ENCODE peak calls at places on chromosomes 13 and 19, in five cellular contexts. O, X, D, B and Z are unnamed samples.

GRCh38 chr13:32695602-32696250 is 109.5 kb downstream of the PDS5B start:
- DNase-seq in O (no peak), X (no peak), D (no peak), B (no peak), Z (no peak)

GRCh38 chr13:97879646-97880297 is 73.7 kb upstream of the IPO5 start:
- DNase-seq in O (no peak), X (no peak), D (no peak), B (no peak), Z (no peak)

GRCh38 chr19:2546128-2547032 is 70.5 kb downstream of the GADD45B start:
- DNase-seq in O (peak), X (peak), D (no peak), B (peak), Z (no peak)

GRCh38 chr13:105778196-105778595 is 757.3 kb downstream of the EFNB2 start:
- DNase-seq in O (no peak), X (no peak), D (no peak), B (no peak), Z (no peak)

GRCh38 chr13:58953638-58954037 is 1210.1 kb downstream of the DIAPH3 start:
- DNase-seq in O (peak), X (no peak), D (peak), B (no peak), Z (peak)

GRCh38 chr13:67148219-67148583 is 81.9 kb downstream of the PCDH9 start:
- DNase-seq in O (no peak), X (no peak), D (no peak), B (no peak), Z (no peak)

GRCh38 chr19:43596842-43597461 is 557 bp downstream of the ZNF576 start:
- DNase-seq in O (no peak), X (no peak), D (peak), B (no peak), Z (no peak)

GRCh38 chr13:45119469-45119989 is 781 bp upstream of the GTF2F2 start:
- DNase-seq in O (no peak), X (no peak), D (peak), B (no peak), Z (peak)

GRCh38 chr19:17524651-17525050 is 13.2 kb downstream of the PGLS start:
- DNase-seq in O (no peak), X (no peak), D (no peak), B (no peak), Z (no peak)

GRCh38 chr13:33000365-33000764 is 15.9 kb upstream of the KL start:
- DNase-seq in O (no peak), X (no peak), D (no peak), B (no peak), Z (no peak)

GRCh38 chr19:16070366-16070990 is 5.8 kb upstream of the TPM4 start:
- DNase-seq in O (peak), X (peak), D (peak), B (no peak), Z (peak)

GRCh38 chr19:34237283-34237682 is 17.1 kb upstream of the GARRE1 start:
- DNase-seq in O (no peak), X (no peak), D (no peak), B (no peak), Z (no peak)

GRCh38 chr19:19750842-19751790 is 18.2 kb upstream of the ZNF14 start:
- DNase-seq in O (no peak), X (no peak), D (no peak), B (no peak), Z (peak)

GRCh38 chr19:41707502-41707812 is 969 bp upstream of the CEACAM5 start:
- DNase-seq in O (no peak), X (no peak), D (no peak), B (no peak), Z (no peak)

GRCh38 chr13:41842029-41842428 is 118.9 kb downstream of the VWA8 start:
- DNase-seq in O (no peak), X (no peak), D (no peak), B (no peak), Z (no peak)

GRCh38 chr13:109646423-109646822 is 140.0 kb downstream of the IRS2 start:
- DNase-seq in O (no peak), X (no peak), D (no peak), B (no peak), Z (no peak)

GRCh38 chr19:4069331-4069959 is 2.7 kb upstream of the ZBTB7A start:
- DNase-seq in O (no peak), X (no peak), D (no peak), B (no peak), Z (no peak)

GRCh38 chr19:4009990-4010807 is 2.7 kb downstream of the PIAS4 start:
- DNase-seq in O (no peak), X (no peak), D (no peak), B (no peak), Z (no peak)

GRCh38 chr13:95902736-95903135 is 150.5 kb downstream of the UGGT2 start:
- DNase-seq in O (no peak), X (no peak), D (no peak), B (no peak), Z (no peak)

GRCh38 chr13:40668335-40668734 is 1.9 kb upstream of the FOXO1 start:
- DNase-seq in O (no peak), X (no peak), D (peak), B (no peak), Z (peak)

GRCh38 chr13:42970824-42971669 is 21.0 kb downstream of the EPSTI1 start:
- DNase-seq in O (no peak), X (peak), D (peak), B (no peak), Z (peak)

GRCh38 chr13:111508902-111509509 is 188.6 kb downstream of the TEX29 start:
- DNase-seq in O (no peak), X (peak), D (no peak), B (no peak), Z (no peak)

GRCh38 chr13:47289578-47289977 is 392.7 kb upstream of the HTR2A start:
- DNase-seq in O (no peak), X (no peak), D (no peak), B (peak), Z (no peak)

GRCh38 chr13:33524086-33524485 is 238.5 kb upstream of the STARD13 start:
- DNase-seq in O (no peak), X (no peak), D (no peak), B (no peak), Z (no peak)

DNA sequence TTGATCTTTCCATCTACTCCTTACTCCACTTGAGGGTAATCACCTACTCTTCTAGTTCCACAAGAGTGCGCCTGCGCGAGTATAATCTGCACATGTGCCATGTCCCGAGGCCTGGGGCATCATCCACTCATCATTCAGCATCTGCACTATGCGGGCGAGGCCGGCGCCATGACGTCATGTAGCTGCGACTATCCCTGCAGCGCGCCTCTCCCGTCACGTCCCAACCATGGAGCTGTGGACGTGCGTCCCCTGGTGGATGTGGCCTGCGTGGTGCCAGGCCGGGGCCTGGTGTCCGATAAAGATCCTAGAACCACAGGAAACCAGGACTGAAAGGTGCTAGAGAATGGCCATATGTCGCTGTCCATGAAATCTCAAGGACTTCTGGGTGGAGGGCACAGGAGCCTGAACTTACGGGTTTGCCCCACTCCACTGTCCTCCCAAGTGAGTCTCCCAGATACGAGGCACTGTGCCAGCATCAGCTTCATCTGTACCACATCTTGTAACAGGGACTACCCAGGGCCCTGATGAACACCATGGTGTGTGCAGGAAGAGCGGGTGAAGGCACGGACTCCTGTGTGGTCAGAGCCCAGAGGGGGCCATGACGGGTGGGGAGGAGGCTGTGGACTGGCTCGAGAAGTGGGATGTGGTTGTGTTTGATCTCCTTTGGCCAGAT is 2.7 kb upstream of the KLK2 start:
- DNase-seq in O (peak), X (no peak), D (peak), B (no peak), Z (no peak)
- TF ChIP-seq CTCF in O (peak), X (no peak), D (peak), B (no peak), Z (no peak)

DNA sequence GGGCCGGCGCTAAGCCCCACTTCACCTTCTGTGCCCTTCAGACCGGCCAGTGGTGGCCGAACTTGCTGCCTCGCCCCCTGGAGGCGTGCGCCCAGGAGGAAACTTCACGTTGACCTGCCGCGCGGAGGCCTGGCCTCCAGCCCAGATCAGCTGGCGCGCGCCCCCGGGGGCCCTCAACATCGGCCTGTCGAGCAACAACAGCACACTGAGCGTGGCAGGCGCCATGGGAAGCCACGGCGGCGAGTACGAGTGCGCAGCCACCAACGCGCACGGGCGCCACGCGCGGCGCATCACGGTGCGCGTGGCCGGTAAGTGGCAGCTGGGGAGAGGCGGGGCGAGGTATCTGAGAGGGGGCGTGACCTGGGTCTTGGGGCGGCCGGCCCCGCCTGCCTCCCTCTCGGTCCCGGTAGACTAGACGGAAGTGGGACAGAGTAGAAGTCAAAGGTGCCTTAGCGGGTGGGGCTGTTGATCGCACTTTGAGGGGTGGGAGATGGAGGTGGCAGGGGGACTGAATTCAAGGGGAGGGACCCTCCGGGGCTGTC is 5.6 kb downstream of the ICAM5 start:
- DNase-seq in O (peak), X (peak), D (peak), B (no peak), Z (peak)
- TF ChIP-seq CTCF in O (peak), X (no peak), D (peak), B (peak), Z (no peak)

GRCh38 chr13:28753946-28754345 is 35.2 kb upstream of the SLC46A3 start:
- DNase-seq in O (no peak), X (no peak), D (no peak), B (no peak), Z (no peak)
- TF ChIP-seq CTCF in O (no peak), X (no peak), D (no peak), B (no peak), Z (no peak)

GRCh38 chr13:49436890-49437289 is 7.0 kb downstream of the CAB39L start:
- DNase-seq in O (no peak), X (no peak), D (no peak), B (no peak), Z (no peak)
- TF ChIP-seq CTCF in O (no peak), X (peak), D (no peak), B (no peak), Z (no peak)

GRCh38 chr13:75860935-75861334 is 224.8 kb downstream of the LMO7 start:
- DNase-seq in O (no peak), X (no peak), D (no peak), B (no peak), Z (no peak)
- TF ChIP-seq CTCF in O (no peak), X (no peak), D (no peak), B (no peak), Z (no peak)

DNA sequence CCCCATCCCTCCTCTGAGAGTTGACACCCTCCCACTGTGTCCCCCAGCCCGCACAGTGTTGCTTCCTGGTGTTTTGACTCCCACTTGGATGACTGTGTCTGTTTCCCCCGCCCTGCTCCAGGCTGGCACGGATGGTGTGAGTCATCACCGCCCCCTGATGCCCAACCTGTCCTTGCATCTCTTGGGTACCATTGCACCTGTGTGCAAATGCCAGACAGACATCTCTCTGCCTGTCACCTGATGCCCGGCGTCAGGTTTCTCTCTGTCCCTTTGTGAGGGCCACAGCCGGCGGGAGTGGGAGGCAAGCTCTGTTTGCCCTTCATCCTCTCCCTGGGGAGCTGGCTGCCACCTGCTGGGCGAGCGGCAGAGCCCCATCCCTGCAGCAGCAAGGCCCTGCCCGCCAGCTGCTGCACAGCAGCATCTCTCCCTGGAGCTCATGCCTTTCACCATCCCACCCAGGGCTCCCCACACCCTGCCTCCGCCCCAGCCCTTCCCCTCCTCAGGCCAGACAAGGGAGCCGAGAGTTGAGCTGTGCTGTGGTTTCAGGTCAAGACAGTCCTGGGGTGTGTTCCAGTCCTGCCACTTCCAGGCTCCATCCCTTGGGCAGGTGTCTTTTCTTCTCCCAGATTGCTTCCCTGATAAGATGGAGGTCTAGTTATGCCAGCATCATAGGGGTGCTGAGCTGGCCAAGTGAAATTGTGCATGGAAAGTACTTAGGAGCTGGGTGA is 29.7 kb downstream of the NKPD1 start:
- DNase-seq in O (no peak), X (peak), D (peak), B (no peak), Z (no peak)
- TF ChIP-seq CTCF in O (peak), X (peak), D (peak), B (peak), Z (peak)

GRCh38 chr19:48445606-48446481 is at the start of gene GRWD1:
- DNase-seq in O (peak), X (peak), D (peak), B (peak), Z (peak)
- TF ChIP-seq CTCF in O (no peak), X (no peak), D (no peak), B (no peak), Z (no peak)

GRCh38 chr13:38687246-38688229 is 661 bp downstream of the FREM2 start:
- DNase-seq in O (peak), X (no peak), D (no peak), B (peak), Z (peak)
- TF ChIP-seq CTCF in O (no peak), X (no peak), D (no peak), B (no peak), Z (no peak)

GRCh38 chr19:50893047-50893737 is 18.0 kb downstream of the KLK4 start:
- DNase-seq in O (no peak), X (no peak), D (peak), B (no peak), Z (no peak)
- TF ChIP-seq CTCF in O (peak), X (no peak), D (peak), B (no peak), Z (no peak)